ENCODE peak calls at places on chromosomes 5 and 9, in four cellular contexts. One of them, this sample, is unnamed.

GRCh38 chr9:35563791-35564197 is 41.3 kb upstream of the TESK1 start:
- DNase-seq in HepG2: peak; percentile 63
- DNase-seq in K562: peak; percentile 28
- DNase-seq in GM12878: no peak
- DNase-seq in this sample: no peak

GRCh38 chr9:36897476-36897875 is 136.6 kb downstream of the PAX5 start:
- DNase-seq in HepG2: no peak
- DNase-seq in K562: no peak
- DNase-seq in GM12878: no peak
- DNase-seq in this sample: no peak

GRCh38 chr5:143657814-143658395 is 154.1 kb upstream of the HMHB1 start:
- DNase-seq in HepG2: peak; percentile 50
- DNase-seq in K562: no peak
- DNase-seq in GM12878: no peak
- DNase-seq in this sample: no peak

GRCh38 chr9:77218612-77219011 is 41.3 kb downstream of the VPS13A start:
- DNase-seq in HepG2: no peak
- DNase-seq in K562: no peak
- DNase-seq in GM12878: no peak
- DNase-seq in this sample: no peak

GRCh38 chr5:179160584-179160983 is 100.4 kb downstream of the ZNF354C start:
- DNase-seq in HepG2: no peak
- DNase-seq in K562: peak; percentile 25
- DNase-seq in GM12878: no peak
- DNase-seq in this sample: no peak

GRCh38 chr5:172620506-172620905 is 20.6 kb upstream of the NEURL1B start:
- DNase-seq in HepG2: no peak
- DNase-seq in K562: no peak
- DNase-seq in GM12878: no peak
- DNase-seq in this sample: no peak

GRCh38 chr9:18451409-18451808 is 22.5 kb upstream of the ADAMTSL1 start:
- DNase-seq in HepG2: no peak
- DNase-seq in K562: no peak
- DNase-seq in GM12878: no peak
- DNase-seq in this sample: no peak

GRCh38 chr9:81559741-81560140 is 129.6 kb downstream of the TLE1 start:
- DNase-seq in HepG2: peak; percentile 63
- DNase-seq in K562: no peak
- DNase-seq in GM12878: no peak
- DNase-seq in this sample: peak; percentile 51

GRCh38 chr9:27787941-27788340 is 214.7 kb upstream of the C9orf72 start:
- DNase-seq in HepG2: no peak
- DNase-seq in K562: no peak
- DNase-seq in GM12878: no peak
- DNase-seq in this sample: peak; percentile 22

GRCh38 chr9:89466451-89467277 is 31.2 kb downstream of the SEMA4D start:
- DNase-seq in HepG2: no peak
- DNase-seq in K562: no peak
- DNase-seq in GM12878: peak; percentile 83
- DNase-seq in this sample: no peak
- TF ChIP-seq CHD4 in HepG2: no peak
- TF ChIP-seq CHD4 in K562: no peak
- TF ChIP-seq CHD4 in GM12878: no peak
- TF ChIP-seq CHD4 in this sample: no peak

GRCh38 chr9:134139081-134139480 is 3.2 kb downstream of the WDR5 start:
- DNase-seq in HepG2: no peak
- DNase-seq in K562: no peak
- DNase-seq in GM12878: no peak
- DNase-seq in this sample: no peak
- TF ChIP-seq CHD4 in HepG2: no peak
- TF ChIP-seq CHD4 in K562: no peak
- TF ChIP-seq CHD4 in GM12878: no peak
- TF ChIP-seq CHD4 in this sample: no peak

GRCh38 chr5:40409600-40409999 is 270.1 kb upstream of the PTGER4 start:
- DNase-seq in HepG2: no peak
- DNase-seq in K562: no peak
- DNase-seq in GM12878: no peak
- DNase-seq in this sample: no peak
- TF ChIP-seq CHD4 in HepG2: no peak
- TF ChIP-seq CHD4 in K562: no peak
- TF ChIP-seq CHD4 in GM12878: no peak
- TF ChIP-seq CHD4 in this sample: no peak

GRCh38 chr9:113148996-113149960 is 1.5 kb upstream of the SLC31A2 start:
- DNase-seq in HepG2: peak; percentile 35
- DNase-seq in K562: no peak
- DNase-seq in GM12878: no peak
- DNase-seq in this sample: no peak

GRCh38 chr9:113151696-113152630 is 1.2 kb downstream of the SLC31A2 start:
- DNase-seq in HepG2: no peak
- DNase-seq in K562: no peak
- DNase-seq in GM12878: no peak
- DNase-seq in this sample: no peak

GRCh38 chr9:113152699-113153098 is 1.9 kb downstream of the SLC31A2 start:
- DNase-seq in HepG2: no peak
- DNase-seq in K562: peak; percentile 49
- DNase-seq in GM12878: no peak
- DNase-seq in this sample: no peak

GRCh38 chr9:113150670-113151591 is at the start of gene SLC31A2:
- DNase-seq in HepG2: peak; percentile 77
- DNase-seq in K562: peak; percentile 95
- DNase-seq in GM12878: peak; percentile 7
- DNase-seq in this sample: peak; percentile 88

DNA sequence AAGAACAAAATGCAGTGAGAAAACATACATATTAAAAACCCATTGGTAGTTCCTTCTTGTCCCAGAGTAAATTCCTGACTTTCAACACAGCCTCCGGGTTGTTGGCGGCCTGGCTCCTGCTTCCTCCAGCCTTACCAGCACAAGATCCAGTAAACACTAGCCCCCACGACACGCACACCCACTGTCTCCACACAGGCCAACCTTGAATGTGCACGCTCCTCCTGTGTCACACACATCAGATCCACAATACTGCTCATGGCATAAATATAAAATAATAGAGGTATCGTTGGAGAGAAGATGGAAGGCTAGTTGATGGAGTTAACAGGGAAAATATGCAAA is 2.5 kb upstream of the SLC31A2 start:
- DNase-seq in HepG2: no peak
- DNase-seq in K562: no peak
- DNase-seq in GM12878: no peak
- DNase-seq in this sample: no peak
- TF ChIP-seq CHD4 in HepG2: no peak
- TF ChIP-seq CHD4 in K562: no peak
- TF ChIP-seq CHD4 in GM12878: no peak
- TF ChIP-seq CHD4 in this sample: no peak

DNA sequence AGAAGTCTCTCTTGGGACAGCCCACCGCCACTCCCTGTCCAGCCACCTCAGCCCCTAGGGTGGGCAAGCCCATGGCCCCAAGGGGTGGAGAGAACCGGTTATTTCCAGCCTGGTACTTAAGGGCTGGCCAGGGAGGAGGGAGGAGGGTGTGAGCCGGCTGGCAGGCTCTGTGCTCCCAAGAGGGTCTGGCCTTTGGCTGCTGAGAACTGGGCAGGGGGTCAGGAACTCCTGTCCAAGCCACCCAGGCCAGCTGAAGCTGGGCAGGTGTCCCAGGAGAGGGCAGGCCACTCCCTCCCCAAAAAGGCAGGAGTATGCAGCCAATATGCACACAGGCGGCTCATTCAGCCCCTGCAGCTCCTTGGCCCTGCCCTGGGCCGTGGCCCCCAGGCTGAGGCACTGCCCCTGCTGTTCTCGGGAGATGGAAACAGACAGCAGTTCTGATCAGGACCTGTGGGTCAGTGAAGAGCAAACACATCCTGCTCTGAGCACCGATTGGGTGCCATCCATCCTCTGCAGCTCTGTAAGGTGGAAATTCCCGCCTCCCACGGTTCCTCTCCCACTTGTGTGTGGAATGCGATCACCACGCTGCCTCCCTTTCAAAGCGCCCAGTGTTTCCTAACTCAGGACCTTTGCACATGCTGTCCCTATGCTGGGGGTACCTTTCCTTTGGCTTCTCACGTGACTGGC is 17.1 kb upstream of the KIF12 start:
- DNase-seq in HepG2: no peak
- DNase-seq in K562: no peak
- DNase-seq in GM12878: no peak
- DNase-seq in this sample: no peak
- TF ChIP-seq CHD4 in HepG2: no peak
- TF ChIP-seq CHD4 in K562: no peak
- TF ChIP-seq CHD4 in GM12878: no peak
- TF ChIP-seq CHD4 in this sample: no peak

GRCh38 chr5:134053840-134054338 is 49.1 kb upstream of the VDAC1 start:
- DNase-seq in HepG2: no peak
- DNase-seq in K562: no peak
- DNase-seq in GM12878: no peak
- DNase-seq in this sample: no peak
- TF ChIP-seq CHD4 in HepG2: no peak
- TF ChIP-seq CHD4 in K562: no peak
- TF ChIP-seq CHD4 in GM12878: no peak
- TF ChIP-seq CHD4 in this sample: no peak

DNA sequence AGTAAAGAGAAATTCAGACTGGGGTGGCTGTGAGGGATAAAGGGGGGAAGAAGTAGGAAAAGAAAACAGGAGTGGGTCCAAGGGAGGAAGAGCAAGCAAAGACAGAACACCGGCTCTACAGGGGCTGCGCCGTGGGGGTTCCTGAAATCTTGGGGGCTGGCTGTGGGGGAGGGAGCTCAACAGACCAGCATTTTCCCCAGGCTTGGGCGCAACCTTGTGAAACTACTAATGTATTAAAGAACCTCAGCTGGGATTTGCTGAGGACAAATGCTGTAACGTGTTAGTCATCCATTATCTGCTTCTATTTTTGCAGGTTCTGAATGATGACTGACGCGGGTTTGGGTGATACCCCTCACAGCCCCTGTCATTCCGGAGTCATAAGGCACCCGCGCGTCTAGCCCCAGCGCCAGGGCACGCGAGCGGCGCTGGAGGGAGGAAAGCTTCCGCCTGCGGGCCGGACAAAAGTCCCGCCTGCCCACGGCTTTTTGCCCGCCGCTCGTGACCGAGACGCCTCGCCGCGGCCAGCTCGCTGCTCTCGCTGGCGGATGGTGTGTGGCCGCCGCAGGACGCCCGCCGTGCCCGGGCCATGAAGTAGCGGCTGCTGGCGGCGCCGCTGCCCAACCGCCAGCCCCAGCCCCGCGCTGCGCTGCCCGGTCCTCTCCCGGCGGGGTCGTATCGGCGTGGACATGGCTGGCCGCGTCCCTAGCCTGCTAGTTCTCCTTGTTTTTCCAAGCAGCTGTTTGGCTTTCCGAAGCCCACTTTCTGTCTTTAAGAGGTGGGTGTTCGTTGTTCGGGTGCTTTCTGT is 110.6 kb downstream of the PAM start:
- DNase-seq in HepG2: no peak
- DNase-seq in K562: no peak
- DNase-seq in GM12878: peak; percentile 9
- DNase-seq in this sample: peak; percentile 34
- TF ChIP-seq CHD4 in HepG2: no peak
- TF ChIP-seq CHD4 in K562: no peak
- TF ChIP-seq CHD4 in GM12878: no peak
- TF ChIP-seq CHD4 in this sample: no peak